ENCODE peak calls at places on chromosomes 2 and 18, in five cellular contexts. G is B cell, T is GM10248, X is BE2C, U is uterus. R is an unnamed sample.
A peak's percentile ranks its signal among the peaks of the same experiment; 100 is the strongest.

GRCh38 chr2:172999641-173000387 is 75.8 kb upstream of the MAP3K20 start:
- DNase-seq in X (no peak), G (no peak), T (no peak), U (no peak), R (no peak)

GRCh38 chr2:25851740-25852503 is 26.4 kb downstream of the ASXL2 start:
- DNase-seq in X (no peak), T (peak; percentile 70), U (no peak), G (peak; percentile 56), R (no peak)

GRCh38 chr2:23207871-23208270 is 177.1 kb upstream of the KLHL29 start:
- DNase-seq in T (no peak), X (no peak), U (no peak), G (no peak), R (no peak)

GRCh38 chr2:23651187-23651983 is 266.4 kb downstream of the KLHL29 start:
- DNase-seq in X (no peak), G (no peak), T (no peak), U (no peak), R (no peak)

GRCh38 chr2:52475600-52475999 is 1292.0 kb upstream of the CHAC2 start:
- DNase-seq in G (no peak), X (no peak), T (no peak), U (no peak), R (no peak)

GRCh38 chr2:190649798-190650390 is 1.0 kb downstream of the NAB1 start:
- DNase-seq in X (no peak), T (no peak), U (no peak), G (no peak), R (no peak)

GRCh38 chr2:16693854-16694253 is 28.2 kb upstream of the CYRIA start:
- DNase-seq in X (no peak), T (no peak), U (no peak), G (no peak), R (no peak)

GRCh38 chr18:58850784-58851469 is 13.8 kb upstream of the ZNF532 start:
- DNase-seq in T (no peak), G (no peak), U (no peak), X (no peak), R (peak; percentile 67)

GRCh38 chr2:82084679-82085392 is 1780.3 kb upstream of the LRRTM1 start:
- DNase-seq in G (no peak), T (no peak), X (no peak), U (no peak), R (no peak)

GRCh38 chr18:62434798-62435197 is 88.0 kb upstream of the ZCCHC2 start:
- DNase-seq in U (no peak), G (no peak), T (no peak), X (no peak), R (no peak)

GRCh38 chr2:156778916-156779315 is 342.7 kb downstream of the GPD2 start:
- DNase-seq in U (no peak), G (no peak), T (no peak), X (no peak), R (no peak)

GRCh38 chr2:222613715-222614331 is 42.1 kb downstream of the FARSB start:
- DNase-seq in G (peak; percentile 35), X (peak; percentile 30), U (no peak), T (peak; percentile 65), R (no peak)